ENCODE peak calls at places on chromosome 22, in four cellular contexts. One of them, this sample, is unnamed.

GRCh38 chr22:45007247-45007945 is 2.4 kb downstream of the PHF21B start:
- DNase-seq in GM12878: no peak
- DNase-seq in HCT116: no peak
- DNase-seq in HepG2: no peak
- DNase-seq in this sample: peak; percentile 67

GRCh38 chr22:30556388-30556787 is 9.8 kb upstream of the SEC14L6 start:
- DNase-seq in HCT116: no peak
- DNase-seq in HepG2: no peak
- DNase-seq in GM12878: no peak
- DNase-seq in this sample: no peak

GRCh38 chr22:42996646-42997365 is 18.1 kb downstream of the PACSIN2 start:
- DNase-seq in HCT116: no peak
- DNase-seq in GM12878: no peak
- DNase-seq in HepG2: no peak
- DNase-seq in this sample: no peak

GRCh38 chr22:19912236-19912999 is 29.2 kb upstream of the COMT start:
- DNase-seq in HCT116: no peak
- DNase-seq in HepG2: no peak
- DNase-seq in GM12878: no peak
- DNase-seq in this sample: peak; percentile 75

GRCh38 chr22:32877196-32877595 is 75.7 kb downstream of the TIMP3 start:
- DNase-seq in HCT116: no peak
- DNase-seq in HepG2: no peak
- DNase-seq in GM12878: no peak
- DNase-seq in this sample: no peak

GRCh38 chr22:39382410-39382809 is 17.2 kb upstream of the TAB1 start:
- DNase-seq in HCT116: no peak
- DNase-seq in GM12878: peak; percentile 62
- DNase-seq in HepG2: no peak
- DNase-seq in this sample: no peak

GRCh38 chr22:26585104-26585790 is 4.7 kb downstream of the TPST2 start:
- DNase-seq in GM12878: no peak
- DNase-seq in HepG2: no peak
- DNase-seq in HCT116: no peak
- DNase-seq in this sample: no peak

GRCh38 chr22:26483439-26484359 is at the start of the genes HPS4 and SRRD:
- DNase-seq in HepG2: peak; percentile 77
- DNase-seq in HCT116: peak; percentile 72
- DNase-seq in GM12878: peak; percentile 56
- DNase-seq in this sample: peak; percentile 93

GRCh38 chr22:27004434-27004833 is 347.0 kb downstream of the MIAT start:
- DNase-seq in HepG2: no peak
- DNase-seq in GM12878: no peak
- DNase-seq in HCT116: no peak
- DNase-seq in this sample: peak; percentile 21

GRCh38 chr22:31343235-31344191 is 2.6 kb downstream of the PATZ1 start:
- DNase-seq in HepG2: no peak
- DNase-seq in HCT116: no peak
- DNase-seq in GM12878: no peak
- DNase-seq in this sample: no peak

GRCh38 chr22:19871023-19871844 is 16.6 kb upstream of the GNB1L start:
- DNase-seq in HepG2: no peak
- DNase-seq in GM12878: no peak
- DNase-seq in HCT116: no peak
- DNase-seq in this sample: no peak

GRCh38 chr22:45996241-45997076 is 19.5 kb upstream of the WNT7B start:
- DNase-seq in HCT116: no peak
- DNase-seq in HepG2: no peak
- DNase-seq in GM12878: no peak
- DNase-seq in this sample: no peak

GRCh38 chr22:17913705-17914282 is 110.6 kb downstream of the MICAL3 start:
- DNase-seq in GM12878: no peak
- DNase-seq in HCT116: no peak
- DNase-seq in HepG2: no peak
- DNase-seq in this sample: peak; percentile 32

GRCh38 chr22:20646906-20647305 is 127.0 kb upstream of the SERPIND1 start:
- DNase-seq in GM12878: no peak
- DNase-seq in HCT116: no peak
- DNase-seq in HepG2: no peak
- DNase-seq in this sample: no peak

GRCh38 chr22:44746836-44747519 is 5.4 kb upstream of the ARHGAP8 start:
- DNase-seq in GM12878: no peak
- DNase-seq in HCT116: no peak
- DNase-seq in HepG2: peak; percentile 43
- DNase-seq in this sample: no peak

GRCh38 chr22:46064236-46064965 is 85.9 kb upstream of the PPARA start:
- DNase-seq in HepG2: no peak
- DNase-seq in GM12878: no peak
- DNase-seq in HCT116: no peak
- DNase-seq in this sample: no peak

GRCh38 chr22:25702046-25702445 is 39.9 kb upstream of the MYO18B start:
- DNase-seq in HCT116: no peak
- DNase-seq in HepG2: peak; percentile 18
- DNase-seq in GM12878: no peak
- DNase-seq in this sample: no peak

GRCh38 chr22:20271114-20271994 is 3.2 kb upstream of the RTN4R start:
- DNase-seq in HepG2: no peak
- DNase-seq in HCT116: no peak
- DNase-seq in GM12878: no peak
- DNase-seq in this sample: no peak

GRCh38 chr22:47116426-47117341 is 354.2 kb downstream of the TBC1D22A start:
- DNase-seq in HCT116: no peak
- DNase-seq in GM12878: no peak
- DNase-seq in HepG2: no peak
- DNase-seq in this sample: no peak

GRCh38 chr22:25736378-25737011 is 5.5 kb upstream of the MYO18B start:
- DNase-seq in GM12878: no peak
- DNase-seq in HCT116: no peak
- DNase-seq in HepG2: no peak
- DNase-seq in this sample: no peak

GRCh38 chr22:21961886-21962654 is 9.4 kb upstream of the PPM1F start:
- DNase-seq in GM12878: no peak
- DNase-seq in HepG2: no peak
- DNase-seq in HCT116: no peak
- DNase-seq in this sample: no peak

GRCh38 chr22:26330971-26331625 is 98.0 kb upstream of the ASPHD2 start:
- DNase-seq in HCT116: peak; percentile 63
- DNase-seq in GM12878: peak; percentile 7
- DNase-seq in HepG2: peak; percentile 54
- DNase-seq in this sample: peak; percentile 62

GRCh38 chr22:21867528-21868266 is at the start of gene MAPK1:
- DNase-seq in GM12878: peak; percentile 97
- DNase-seq in HCT116: peak; percentile 61
- DNase-seq in HepG2: peak; percentile 79
- DNase-seq in this sample: peak; percentile 100

GRCh38 chr22:26460202-26460601 is 23.4 kb downstream of the HPS4 start:
- DNase-seq in GM12878: no peak
- DNase-seq in HepG2: no peak
- DNase-seq in HCT116: no peak
- DNase-seq in this sample: no peak

GRCh38 chr22:46147471-46148267 is 2.7 kb upstream of the PPARA start:
- DNase-seq in HCT116: no peak
- DNase-seq in GM12878: no peak
- DNase-seq in HepG2: peak; percentile 73
- DNase-seq in this sample: no peak

GRCh38 chr22:46894081-46894671 is 131.7 kb downstream of the TBC1D22A start:
- DNase-seq in GM12878: no peak
- DNase-seq in HepG2: no peak
- DNase-seq in HCT116: no peak
- DNase-seq in this sample: no peak

GRCh38 chr22:17920145-17920605 is 104.2 kb downstream of the MICAL3 start:
- DNase-seq in GM12878: no peak
- DNase-seq in HCT116: no peak
- DNase-seq in HepG2: peak; percentile 70
- DNase-seq in this sample: peak; percentile 87

GRCh38 chr22:43295173-43295572 is 48.0 kb downstream of the SCUBE1 start:
- DNase-seq in GM12878: no peak
- DNase-seq in HepG2: no peak
- DNase-seq in HCT116: no peak
- DNase-seq in this sample: no peak

GRCh38 chr22:46088541-46089311 is 61.6 kb upstream of the PPARA start:
- DNase-seq in HCT116: no peak
- DNase-seq in GM12878: no peak
- DNase-seq in HepG2: no peak
- DNase-seq in this sample: no peak

GRCh38 chr22:44860311-44860710 is 107.9 kb downstream of the ARHGAP8 start:
- DNase-seq in HepG2: no peak
- DNase-seq in GM12878: no peak
- DNase-seq in HCT116: no peak
- DNase-seq in this sample: no peak

GRCh38 chr22:46674367-46674781 is 54.2 kb downstream of the GRAMD4 start:
- DNase-seq in HCT116: no peak
- DNase-seq in HepG2: no peak
- DNase-seq in GM12878: no peak
- DNase-seq in this sample: no peak

GRCh38 chr22:47210686-47211085 is 448.2 kb downstream of the TBC1D22A start:
- DNase-seq in GM12878: no peak
- DNase-seq in HCT116: no peak
- DNase-seq in HepG2: no peak
- DNase-seq in this sample: no peak

GRCh38 chr22:26646158-26646557 is 11.2 kb upstream of the MIAT start:
- DNase-seq in HCT116: no peak
- DNase-seq in HepG2: no peak
- DNase-seq in GM12878: no peak
- DNase-seq in this sample: no peak

DNA sequence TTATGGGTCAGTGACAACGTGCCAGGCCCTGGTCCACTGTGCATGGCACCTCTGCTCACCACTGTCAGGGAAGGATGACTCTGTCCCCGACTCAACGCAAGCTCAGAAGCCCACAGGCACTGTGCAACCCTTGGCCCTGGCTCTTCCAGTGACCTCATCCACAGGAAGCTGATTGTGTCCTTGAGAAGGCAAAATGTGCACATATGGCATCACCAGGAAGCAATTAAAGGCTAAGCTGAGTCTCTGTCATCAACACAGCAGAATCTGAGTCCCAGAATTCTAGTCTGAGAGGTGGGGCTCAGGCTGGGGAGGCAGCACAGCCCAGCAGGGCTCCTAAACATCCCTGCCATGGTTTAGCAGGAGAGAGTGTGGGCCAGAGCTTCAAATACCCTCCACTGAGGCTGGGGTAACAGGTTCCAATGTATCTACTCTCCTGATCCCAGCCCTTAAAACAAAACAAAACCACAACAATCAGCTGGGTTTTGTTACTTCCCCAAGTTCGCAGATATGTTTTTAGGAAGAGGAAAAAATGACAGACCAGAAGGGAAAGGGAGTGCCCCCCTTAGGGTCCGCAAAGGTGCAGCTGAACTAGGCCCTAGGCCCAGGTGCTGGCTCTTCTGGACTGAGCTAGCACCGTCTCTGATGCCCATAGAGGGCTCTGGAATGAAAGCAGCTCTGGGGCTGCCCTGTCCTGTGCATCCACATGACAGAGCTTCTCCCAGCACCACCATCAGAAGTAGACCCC is 33.5 kb upstream of the GNAZ start:
- DNase-seq in HCT116: no peak
- DNase-seq in GM12878: no peak
- DNase-seq in HepG2: peak; percentile 70
- DNase-seq in this sample: no peak
- TF ChIP-seq ATF3 in HCT116: no peak
- TF ChIP-seq ATF3 in GM12878: no peak
- TF ChIP-seq ATF3 in HepG2: peak; percentile 64
- TF ChIP-seq ATF3 in this sample: peak; percentile 69

GRCh38 chr22:49790912-49791311 is 36.8 kb downstream of the BRD1 start:
- DNase-seq in GM12878: no peak
- DNase-seq in HepG2: no peak
- DNase-seq in HCT116: no peak
- DNase-seq in this sample: no peak

GRCh38 chr22:49786976-49787843 is 40.5 kb downstream of the BRD1 start:
- DNase-seq in HCT116: no peak
- DNase-seq in HepG2: no peak
- DNase-seq in GM12878: no peak
- DNase-seq in this sample: no peak

GRCh38 chr22:49787861-49788260 is 39.8 kb downstream of the BRD1 start:
- DNase-seq in GM12878: no peak
- DNase-seq in HCT116: no peak
- DNase-seq in HepG2: no peak
- DNase-seq in this sample: no peak

GRCh38 chr22:49789289-49790141 is 38.2 kb downstream of the BRD1 start:
- DNase-seq in GM12878: no peak
- DNase-seq in HepG2: peak; percentile 10
- DNase-seq in HCT116: no peak
- DNase-seq in this sample: no peak

GRCh38 chr22:49788492-49788891 is 39.2 kb downstream of the BRD1 start:
- DNase-seq in HCT116: no peak
- DNase-seq in GM12878: no peak
- DNase-seq in HepG2: no peak
- DNase-seq in this sample: no peak
- TF ChIP-seq MAX in HCT116: no peak
- TF ChIP-seq MAX in GM12878: no peak
- TF ChIP-seq MAX in HepG2: no peak
- TF ChIP-seq MAX in this sample: no peak

GRCh38 chr22:41619979-41620645 is 731 bp downstream of the DESI1 start:
- DNase-seq in HCT116: no peak
- DNase-seq in HepG2: peak; percentile 49
- DNase-seq in GM12878: no peak
- DNase-seq in this sample: no peak

GRCh38 chr22:41621099-41621910 is at the start of gene XRCC6:
- DNase-seq in HepG2: peak; percentile 98
- DNase-seq in GM12878: peak; percentile 100
- DNase-seq in HCT116: peak; percentile 100
- DNase-seq in this sample: peak; percentile 98

GRCh38 chr22:41621911-41622179 is 750 bp downstream of the XRCC6 start:
- DNase-seq in GM12878: no peak
- DNase-seq in HCT116: no peak
- DNase-seq in HepG2: no peak
- DNase-seq in this sample: no peak

GRCh38 chr22:41625577-41625976 is 4.5 kb downstream of the XRCC6 start:
- DNase-seq in GM12878: no peak
- DNase-seq in HepG2: peak; percentile 10
- DNase-seq in HCT116: no peak
- DNase-seq in this sample: no peak

GRCh38 chr22:41620646-41621098 is at the start of gene DESI1:
- DNase-seq in GM12878: no peak
- DNase-seq in HepG2: peak; percentile 21
- DNase-seq in HCT116: no peak
- DNase-seq in this sample: no peak
- TF ChIP-seq REST in GM12878: no peak
- TF ChIP-seq REST in HepG2: no peak
- TF ChIP-seq REST in HCT116: no peak
- TF ChIP-seq REST in this sample: no peak

DNA sequence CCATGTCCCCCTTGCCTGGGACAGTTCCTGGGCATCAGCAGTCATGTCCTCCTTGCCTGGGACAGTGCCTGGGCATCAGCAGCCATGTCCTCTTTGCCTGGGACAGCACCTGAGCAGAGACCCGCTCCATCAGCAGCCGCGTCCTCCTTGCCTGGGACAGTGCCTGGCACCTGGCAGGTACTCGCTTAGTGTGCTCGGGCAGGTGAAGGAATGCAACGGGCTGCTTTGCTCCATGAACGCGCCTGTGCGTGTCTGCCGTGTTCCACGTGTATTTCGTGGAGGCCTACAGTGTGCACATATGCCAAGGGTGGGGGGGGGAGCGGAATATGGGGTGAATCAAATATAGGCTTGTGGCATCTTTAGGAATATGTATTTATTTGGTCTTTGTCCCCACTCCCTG is 1490.7 kb downstream of the TBC1D22A start:
- DNase-seq in GM12878: no peak
- DNase-seq in HCT116: no peak
- DNase-seq in HepG2: no peak
- DNase-seq in this sample: no peak
- TF ChIP-seq ATF3 in GM12878: no peak
- TF ChIP-seq ATF3 in HCT116: no peak
- TF ChIP-seq ATF3 in HepG2: no peak
- TF ChIP-seq ATF3 in this sample: no peak

GRCh38 chr22:29126670-29127069 is 53.8 kb downstream of the KREMEN1 start:
- DNase-seq in HepG2: peak; percentile 49
- DNase-seq in GM12878: no peak
- DNase-seq in HCT116: no peak
- DNase-seq in this sample: no peak
- TF ChIP-seq MAX in HepG2: no peak
- TF ChIP-seq MAX in GM12878: no peak
- TF ChIP-seq MAX in HCT116: no peak
- TF ChIP-seq MAX in this sample: no peak

This sample was measured in K562.